ENCODE peak calls at places on chromosomes 2 and 18, in five cellular contexts. M, P, Y, I and C are unnamed samples. For H3K9me3, the result is how much of the 10 kb centered on the place peaks cover.

GRCh38 chr18:49582579-49582978 is 20.7 kb downstream of the LIPG start:
- DNase-seq in M (no peak), P (no peak), Y (no peak), I (no peak), C (no peak)

GRCh38 chr2:174631009-174631981 is 33.7 kb upstream of the WIPF1 start:
- DNase-seq in M (peak), P (no peak), Y (no peak), I (no peak), C (no peak)

GRCh38 chr2:46847185-46847710 is 68.4 kb downstream of the MCFD2 start:
- DNase-seq in M (peak), P (no peak), Y (peak), I (no peak), C (no peak)

GRCh38 chr2:14715600-14715999 is 83.1 kb downstream of the LRATD1 start:
- DNase-seq in M (no peak), P (no peak), Y (no peak), I (no peak), C (no peak)

GRCh38 chr2:168538534-168538933 is 82.5 kb downstream of the CERS6 start:
- DNase-seq in M (no peak), P (no peak), Y (no peak), I (no peak), C (no peak)

GRCh38 chr2:240782221-240782885 is 37.7 kb downstream of the KIF1A start:
- DNase-seq in M (no peak), P (no peak), Y (no peak), I (no peak), C (no peak)

GRCh38 chr2:9799729-9800632 is 43.3 kb upstream of the TAF1B start:
- DNase-seq in M (peak), P (peak), Y (peak), I (peak), C (peak)

GRCh38 chr2:186911551-186912085 is 62.6 kb upstream of the ZSWIM2 start:
- DNase-seq in M (no peak), P (no peak), Y (no peak), I (no peak), C (no peak)

GRCh38 chr2:9803023-9803805 is 40.1 kb upstream of the TAF1B start:
- DNase-seq in M (peak), P (no peak), Y (peak), I (no peak), C (no peak)

GRCh38 chr2:70442301-70443077 is 111.1 kb downstream of the TGFA start:
- DNase-seq in M (no peak), P (peak), Y (no peak), I (no peak), C (no peak)

GRCh38 chr18:42339324-42339723 is 384.3 kb downstream of the PIK3C3 start:
- DNase-seq in M (no peak), P (no peak), Y (no peak), I (no peak), C (no peak)

GRCh38 chr2:207601774-207602173 is 23.4 kb downstream of the METTL21A start:
- DNase-seq in M (no peak), P (no peak), Y (no peak), I (no peak), C (no peak)

GRCh38 chr2:162465430-162465829 is 121.5 kb downstream of the GCA start:
- DNase-seq in M (no peak), P (no peak), Y (no peak), I (no peak), C (no peak)

GRCh38 chr2:101012706-101013181 is 10.7 kb downstream of the RPL31 start:
- DNase-seq in M (peak), P (peak), Y (no peak), I (peak), C (no peak)

GRCh38 chr2:44197806-44198205 is 29.1 kb downstream of the PPM1B start:
- DNase-seq in M (no peak), P (no peak), Y (no peak), I (no peak), C (no peak)

GRCh38 chr2:178271629-178272333 is 77.5 kb downstream of the OSBPL6 start:
- DNase-seq in M (no peak), P (no peak), Y (peak), I (no peak), C (no peak)

GRCh38 chr2:161400076-161400475 is 16.0 kb upstream of the TBR1 start:
- DNase-seq in M (no peak), P (no peak), Y (no peak), I (no peak), C (no peak)

GRCh38 chr2:42929985-42930581 is 137.7 kb upstream of the HAAO start:
- DNase-seq in M (peak), P (no peak), Y (no peak), I (no peak), C (no peak)

GRCh38 chr2:19806131-19806530 is 95.7 kb downstream of the TTC32 start:
- DNase-seq in M (no peak), P (peak), Y (no peak), I (no peak), C (no peak)

GRCh38 chr2:112648081-112648480 is 2.3 kb downstream of the SLC20A1 start:
- DNase-seq in M (no peak), P (no peak), Y (no peak), I (no peak), C (no peak)

GRCh38 chr2:55048514-55048924 is 1.7 kb downstream of the RTN4 start:
- DNase-seq in M (peak), P (no peak), Y (no peak), I (no peak), C (no peak)

GRCh38 chr2:168584934-168585333 is 128.9 kb downstream of the CERS6 start:
- DNase-seq in M (no peak), P (no peak), Y (no peak), I (no peak), C (no peak)

GRCh38 chr2:211033765-211034164 is 477.4 kb downstream of the CPS1 start:
- DNase-seq in M (peak), P (no peak), Y (no peak), I (no peak), C (no peak)

GRCh38 chr2:239167011-239167673 is 233.7 kb downstream of the HDAC4 start:
- DNase-seq in M (peak), P (no peak), Y (peak), I (no peak), C (peak)

GRCh38 chr2:191036365-191036764 is 22.4 kb upstream of the STAT1 start:
- DNase-seq in M (no peak), P (no peak), Y (no peak), I (no peak), C (no peak)

DNA sequence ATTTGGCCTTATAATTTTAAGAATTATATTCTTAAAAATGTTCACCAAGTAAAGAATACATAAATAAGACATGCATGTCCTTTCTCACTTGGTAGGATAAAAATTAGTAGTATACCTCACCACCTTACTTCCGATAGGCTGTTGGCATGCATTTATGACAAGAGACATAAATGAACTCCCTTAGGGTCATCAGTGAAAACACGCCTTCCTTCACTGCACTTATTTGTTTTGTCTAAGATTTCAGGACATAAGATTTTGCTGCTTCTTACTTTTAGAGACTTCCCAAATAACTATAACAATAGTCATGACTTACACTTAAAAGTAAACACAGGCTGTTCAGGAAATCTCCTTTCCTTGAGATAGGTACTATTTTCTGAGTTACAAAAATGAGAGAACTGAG is 661.3 kb upstream of the CNTNAP5 start:
- DNase-seq in M (no peak), P (no peak), Y (no peak), I (no peak), C (no peak)
- H3K9me3 ChIP-seq in M (under half), P (under half), Y (under half), I (under half), C (under half)

GRCh38 chr2:132252191-132252893 is 90.6 kb upstream of the ANKRD30BL start:
- DNase-seq in M (peak), P (no peak), Y (peak), I (no peak), C (no peak)
- H3K9me3 ChIP-seq in M (under half), P (under half), Y (under half), I (under half), C (under half)

GRCh38 chr2:180732337-180732736 is 248.1 kb upstream of the UBE2E3 start:
- DNase-seq in M (no peak), P (no peak), Y (no peak), I (no peak), C (no peak)
- H3K9me3 ChIP-seq in M (under half), P (under half), Y (under half), I (under half), C (under half)

GRCh38 chr18:33901894-33902512 is 322.7 kb downstream of the NOL4 start:
- DNase-seq in M (no peak), P (no peak), Y (no peak), I (no peak), C (no peak)
- H3K9me3 ChIP-seq in M (under half), P (under half), Y (under half), I (under half), C (under half)

DNA sequence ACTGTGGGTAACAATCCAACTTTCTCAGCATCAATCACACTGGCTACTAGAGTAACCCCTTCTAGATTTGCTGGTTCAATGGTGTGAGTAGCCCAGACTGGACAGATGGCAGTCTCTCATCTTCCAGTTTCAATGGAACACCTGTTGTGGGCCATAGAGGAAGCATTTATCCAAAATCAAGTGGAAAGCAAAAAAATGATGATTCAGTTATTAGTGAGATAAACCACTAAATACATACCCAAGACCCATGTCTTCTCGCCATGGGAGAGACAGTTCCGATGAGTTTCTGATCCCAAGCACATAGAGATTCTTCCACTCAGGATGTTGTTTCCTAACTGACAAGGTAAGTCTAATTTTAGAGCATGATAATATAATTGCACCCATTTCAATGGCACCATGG is 194.0 kb downstream of the IRS1 start:
- DNase-seq in M (no peak), P (no peak), Y (no peak), I (no peak), C (no peak)
- H3K9me3 ChIP-seq in M (under half), P (under half), Y (under half), I (under half), C (under half)

DNA sequence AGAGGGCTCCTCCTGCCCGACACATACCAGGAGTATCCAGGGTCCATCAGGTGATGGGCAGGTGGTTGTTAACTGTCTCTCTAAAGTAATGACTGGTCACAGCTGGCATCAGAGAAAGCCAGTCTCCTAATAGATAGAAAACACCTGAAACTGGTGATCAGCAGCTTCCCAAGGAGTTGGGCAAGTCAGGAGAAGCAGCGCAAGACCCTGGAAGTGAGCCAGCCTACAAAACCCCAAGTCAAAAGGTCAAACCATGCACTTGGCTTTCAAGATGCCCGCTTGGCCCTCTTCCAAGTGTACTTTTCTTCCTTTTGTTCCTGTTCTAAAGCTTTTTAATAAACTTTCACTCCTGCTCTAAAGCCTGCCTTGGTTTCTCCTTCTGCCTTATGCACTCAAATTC is 815.2 kb downstream of the DCDC2C start:
- DNase-seq in M (no peak), P (no peak), Y (no peak), I (no peak), C (no peak)
- H3K9me3 ChIP-seq in M (under half), P (under half), Y (under half), I (under half), C (under half)

DNA sequence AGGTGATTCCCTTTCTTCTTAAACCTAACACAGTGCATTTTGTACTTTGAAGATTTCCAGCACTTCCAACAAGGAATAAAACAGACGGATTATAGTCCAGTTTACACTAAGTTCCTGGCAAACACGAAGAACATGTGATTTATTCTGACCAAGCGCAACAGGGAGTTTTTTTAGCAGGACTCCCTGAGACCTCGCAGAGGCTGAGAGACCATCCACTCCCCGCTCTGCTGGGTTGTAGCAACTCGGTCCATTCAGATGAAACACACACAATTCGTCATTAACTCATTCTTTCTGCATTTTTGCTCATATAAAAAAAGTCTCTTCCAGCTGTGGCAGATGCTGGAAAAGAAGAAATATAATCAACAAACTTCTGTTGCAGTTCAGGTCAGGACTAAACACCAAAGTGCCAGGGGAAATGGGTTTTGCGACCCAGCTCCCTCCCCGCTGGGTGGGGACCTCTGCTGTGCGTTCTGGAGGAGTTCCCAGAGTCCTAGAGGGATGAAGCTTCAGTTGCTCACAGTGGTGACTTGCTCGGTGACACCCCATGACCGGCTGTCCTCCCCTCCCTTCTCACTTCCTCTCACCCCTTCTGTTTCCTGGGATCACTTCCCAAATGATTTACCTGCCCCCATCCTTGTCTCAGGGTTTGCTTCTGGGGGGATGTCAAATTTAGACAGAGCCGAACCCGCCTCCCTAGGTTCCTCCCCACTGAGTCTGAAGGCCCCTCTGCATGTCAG is 52.5 kb downstream of the KCNF1 start:
- DNase-seq in M (no peak), P (no peak), Y (no peak), I (no peak), C (no peak)
- H3K9me3 ChIP-seq in M (under half), P (under half), Y (under half), I (under half), C (under half)

DNA sequence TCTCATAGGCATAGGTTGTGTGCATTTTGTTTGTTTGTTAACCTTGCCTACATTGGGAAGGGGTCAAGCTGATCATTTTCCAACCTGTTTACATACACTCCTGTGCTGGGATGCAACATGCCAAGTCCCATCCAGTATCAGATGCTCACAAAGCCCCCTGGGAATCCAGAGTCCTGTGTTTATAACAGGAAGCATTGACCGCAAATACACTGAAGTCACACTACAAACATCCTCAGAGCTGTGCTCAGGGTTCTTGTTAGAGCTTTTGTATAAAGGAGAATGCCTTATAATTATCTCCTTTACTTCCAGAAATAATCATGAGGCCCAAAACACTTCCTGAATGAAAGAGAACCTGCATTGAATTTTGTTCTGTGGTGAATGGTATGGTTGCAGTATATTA is 488.7 kb upstream of the TCF4 start:
- DNase-seq in M (no peak), P (no peak), Y (no peak), I (no peak), C (no peak)
- H3K9me3 ChIP-seq in M (under half), P (under half), Y (under half), I (under half), C (under half)

DNA sequence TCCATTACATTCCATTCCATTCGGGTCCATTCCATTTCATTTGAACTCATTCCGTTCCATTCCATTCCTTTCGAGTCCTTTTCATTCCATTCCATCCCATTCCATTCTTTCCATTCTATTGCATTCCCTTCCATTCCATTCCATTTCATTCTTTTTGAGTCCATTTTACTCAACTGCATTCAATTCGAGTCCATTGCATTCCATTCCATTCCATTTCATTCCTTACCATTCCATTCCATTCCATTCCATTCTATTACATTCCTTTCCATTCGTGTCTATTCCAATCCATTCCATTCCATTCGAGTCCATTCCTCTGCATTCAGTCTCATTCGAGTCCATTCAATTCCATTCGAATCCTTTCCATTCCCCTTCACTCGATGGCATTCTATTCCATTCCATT is 1128.8 kb downstream of the RPIA start:
- DNase-seq in M (no peak), P (no peak), Y (no peak), I (no peak), C (no peak)
- H3K9me3 ChIP-seq in M (under half), P (under half), Y (under half), I (under half), C (under half)